ENCODE peak calls at places on chromosomes 12 and 14, in nine cellular contexts. K is kidney, D is tibial artery, U is left ventricle myocardium inferior, M is A549, B is heart left ventricle, T is K562, L is H1, N is adrenal gland. O is an unnamed sample.

GRCh38 chr14:104694475-104694950 is 5.1 kb downstream of the INF2 start:
- DNase-seq in B (no peak), M (no peak), N (no peak), T (no peak), U (no peak), D (no peak), K (no peak), L (no peak), O (no peak)

GRCh38 chr12:13179159-13180074 is 17.1 kb upstream of the EMP1 start:
- DNase-seq in K (peak), N (no peak), U (peak), D (peak), B (no peak), M (peak), T (no peak), L (peak), O (peak)

GRCh38 chr12:31224768-31225448 is 101.0 kb downstream of the SINHCAF start:
- DNase-seq in U (no peak), T (no peak), M (no peak), D (no peak), N (no peak), L (no peak), K (no peak), B (no peak), O (no peak)

GRCh38 chr12:113236539-113237354 is 15.5 kb downstream of the TPCN1 start:
- DNase-seq in D (peak), L (no peak), B (peak), N (peak), K (peak), T (no peak), U (peak), M (no peak), O (no peak)

GRCh38 chr14:101705733-101706508 is 55.6 kb upstream of the PPP2R5C start:
- DNase-seq in K (peak), N (peak), B (peak), M (no peak), L (peak), T (no peak), U (peak), D (peak), O (no peak)

GRCh38 chr12:73798523-73798922 is 739.1 kb upstream of the ATXN7L3B start:
- DNase-seq in U (no peak), B (no peak), D (no peak), N (no peak), L (no peak), M (no peak), T (no peak), K (no peak), O (no peak)

GRCh38 chr12:106300761-106301160 is 1.8 kb upstream of the TCP11L2 start:
- DNase-seq in D (no peak), L (no peak), B (no peak), U (no peak), T (peak), N (no peak), K (no peak), M (no peak), O (no peak)

GRCh38 chr12:54526800-54527630 is 22.4 kb upstream of the PDE1B start:
- DNase-seq in B (peak), U (peak), D (no peak), T (peak), K (no peak), M (no peak), N (peak), L (peak), O (no peak)

GRCh38 chr12:43638786-43639185 is 86.8 kb upstream of the ADAMTS20 start:
- DNase-seq in U (no peak), M (no peak), L (no peak), N (no peak), B (no peak), D (no peak), T (no peak), K (no peak), O (peak)

GRCh38 chr12:132719141-132719953 is 8.7 kb downstream of the PGAM5 start:
- DNase-seq in N (no peak), B (no peak), U (no peak), D (no peak), K (no peak), M (no peak), T (no peak), L (no peak), O (no peak)

GRCh38 chr12:127070512-127071157 is 1196.3 kb upstream of the TMEM132C start:
- DNase-seq in D (no peak), B (no peak), L (no peak), K (no peak), N (no peak), T (no peak), U (no peak), M (no peak), O (no peak)

GRCh38 chr12:55188974-55189556 is 31.8 kb upstream of the OR10A7 start:
- DNase-seq in B (no peak), N (peak), K (no peak), T (peak), D (no peak), U (no peak), L (no peak), M (peak), O (peak)

GRCh38 chr12:2431810-2432209 is 363.0 kb upstream of the FKBP4 start:
- DNase-seq in K (no peak), N (no peak), M (no peak), B (no peak), D (no peak), L (no peak), U (no peak), T (no peak), O (no peak)

GRCh38 chr14:97546491-97546890 is 749.3 kb downstream of the VRK1 start:
- DNase-seq in U (no peak), D (no peak), M (no peak), N (no peak), B (no peak), L (no peak), T (no peak), K (no peak), O (no peak)

GRCh38 chr12:57223191-57224165 is 6.0 kb upstream of the SHMT2 start:
- DNase-seq in M (no peak), N (no peak), B (no peak), K (no peak), U (no peak), L (no peak), D (no peak), T (no peak), O (no peak)

GRCh38 chr12:127360580-127360979 is 906.4 kb upstream of the TMEM132C start:
- DNase-seq in T (no peak), N (no peak), B (no peak), K (no peak), M (no peak), U (no peak), L (no peak), D (no peak), O (no peak)

GRCh38 chr14:101719045-101719645 is 42.4 kb upstream of the PPP2R5C start:
- DNase-seq in D (no peak), T (no peak), B (no peak), U (no peak), K (no peak), M (no peak), N (no peak), L (no peak), O (no peak)

GRCh38 chr14:90900712-90901111 is 84.5 kb upstream of the TTC7B start:
- DNase-seq in N (no peak), K (no peak), L (no peak), D (no peak), U (no peak), M (no peak), T (no peak), B (no peak), O (no peak)

GRCh38 chr12:11622774-11623375 is 26.6 kb upstream of the ETV6 start:
- DNase-seq in M (no peak), L (no peak), U (no peak), B (no peak), D (no peak), T (no peak), N (no peak), K (no peak), O (no peak)

GRCh38 chr12:121866331-121866730 is 7.7 kb upstream of the HPD start:
- DNase-seq in U (no peak), B (no peak), K (no peak), T (peak), L (no peak), N (no peak), M (no peak), D (no peak), O (no peak)

DNA sequence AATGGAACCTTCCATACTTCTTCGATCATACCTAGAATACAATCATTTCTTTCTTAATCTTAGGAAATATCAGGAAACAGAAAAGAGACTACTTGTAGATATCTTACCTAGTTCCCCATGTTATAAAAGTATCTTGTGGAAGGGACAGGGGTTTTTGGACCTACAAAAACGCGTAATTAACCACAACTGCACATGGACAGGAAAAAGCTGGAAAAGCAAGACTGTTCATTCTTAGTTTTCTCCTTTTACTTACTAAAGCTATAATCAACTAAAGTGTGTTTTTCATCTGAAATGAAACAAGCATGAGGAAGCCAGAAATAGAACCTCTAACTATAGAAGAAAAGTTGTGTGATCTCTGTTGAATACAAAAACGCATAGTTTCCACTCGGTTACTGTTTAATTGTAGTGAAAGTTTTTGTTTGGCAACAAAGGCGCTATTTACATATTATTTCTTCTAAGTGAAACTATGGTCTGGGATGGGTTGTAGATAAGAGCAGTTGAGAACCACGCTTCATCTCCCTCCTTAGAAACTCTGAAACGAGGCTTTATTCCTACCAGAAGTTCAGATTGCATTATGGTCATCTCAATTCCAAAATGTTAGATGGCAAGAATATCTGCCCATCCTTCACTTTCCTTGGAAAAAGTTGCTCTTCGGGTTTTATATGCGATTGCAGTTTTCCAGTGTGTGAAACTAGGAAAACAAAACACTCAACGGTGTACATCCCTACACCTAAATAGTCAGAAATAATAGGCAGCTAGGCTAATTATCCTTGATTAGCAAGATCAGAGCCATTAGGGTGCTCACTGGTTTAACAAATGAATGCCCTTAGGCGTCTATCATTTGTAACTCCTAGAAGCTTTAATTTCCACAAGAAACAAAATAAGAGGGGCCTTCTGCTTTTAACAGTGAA is 1.1 kb downstream of the BCAT1 start:
- DNase-seq in B (no peak), K (no peak), M (no peak), L (no peak), U (no peak), T (no peak), N (no peak), D (no peak), O (no peak)
- H3K27ac ChIP-seq in B (no peak), K (no peak), M (peak), L (peak), U (no peak), T (peak), N (no peak), D (no peak), O (no peak)

GRCh38 chr12:116166306-116166705 is 111.2 kb downstream of the MED13L start:
- DNase-seq in L (no peak), M (no peak), N (no peak), D (no peak), T (no peak), B (no peak), U (no peak), K (no peak), O (no peak)
- H3K27ac ChIP-seq in L (no peak), M (no peak), N (no peak), D (peak), T (no peak), B (no peak), U (no peak), K (no peak), O (no peak)

GRCh38 chr12:95143784-95144205 is 70.4 kb upstream of the NR2C1 start:
- DNase-seq in L (no peak), D (no peak), K (no peak), B (no peak), M (no peak), U (no peak), T (no peak), N (no peak), O (no peak)
- H3K27ac ChIP-seq in L (no peak), D (no peak), K (no peak), B (peak), M (peak), U (peak), T (no peak), N (no peak), O (no peak)

DNA sequence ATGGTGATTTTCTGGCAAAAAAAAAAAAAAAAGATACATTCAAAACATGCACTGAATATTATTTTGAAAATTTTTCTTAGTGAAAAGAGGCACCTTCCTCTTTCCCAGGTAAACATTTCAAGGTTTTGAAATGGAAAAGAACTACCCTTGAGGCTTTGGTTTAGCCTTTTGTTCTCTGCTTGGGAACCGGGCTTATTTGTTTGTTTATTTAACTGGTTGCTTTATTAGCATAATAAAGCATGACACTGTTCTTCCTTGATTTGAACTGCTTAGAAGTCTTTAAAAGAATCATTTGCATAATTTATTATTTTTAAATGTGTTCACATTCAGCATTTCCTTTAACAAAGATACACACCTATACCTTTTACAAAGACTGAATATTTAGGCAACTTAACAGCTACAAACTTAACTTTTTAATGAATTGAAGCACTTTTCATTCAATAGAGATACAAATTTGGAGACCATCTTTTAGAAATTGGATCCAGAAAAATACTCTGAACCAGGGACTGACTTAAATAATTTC is 174.5 kb downstream of the FBXL14 start:
- DNase-seq in B (no peak), M (no peak), N (no peak), T (no peak), K (no peak), U (no peak), D (no peak), L (no peak), O (no peak)
- H3K27ac ChIP-seq in B (no peak), M (no peak), N (no peak), T (no peak), K (no peak), U (no peak), D (no peak), L (no peak), O (no peak)

DNA sequence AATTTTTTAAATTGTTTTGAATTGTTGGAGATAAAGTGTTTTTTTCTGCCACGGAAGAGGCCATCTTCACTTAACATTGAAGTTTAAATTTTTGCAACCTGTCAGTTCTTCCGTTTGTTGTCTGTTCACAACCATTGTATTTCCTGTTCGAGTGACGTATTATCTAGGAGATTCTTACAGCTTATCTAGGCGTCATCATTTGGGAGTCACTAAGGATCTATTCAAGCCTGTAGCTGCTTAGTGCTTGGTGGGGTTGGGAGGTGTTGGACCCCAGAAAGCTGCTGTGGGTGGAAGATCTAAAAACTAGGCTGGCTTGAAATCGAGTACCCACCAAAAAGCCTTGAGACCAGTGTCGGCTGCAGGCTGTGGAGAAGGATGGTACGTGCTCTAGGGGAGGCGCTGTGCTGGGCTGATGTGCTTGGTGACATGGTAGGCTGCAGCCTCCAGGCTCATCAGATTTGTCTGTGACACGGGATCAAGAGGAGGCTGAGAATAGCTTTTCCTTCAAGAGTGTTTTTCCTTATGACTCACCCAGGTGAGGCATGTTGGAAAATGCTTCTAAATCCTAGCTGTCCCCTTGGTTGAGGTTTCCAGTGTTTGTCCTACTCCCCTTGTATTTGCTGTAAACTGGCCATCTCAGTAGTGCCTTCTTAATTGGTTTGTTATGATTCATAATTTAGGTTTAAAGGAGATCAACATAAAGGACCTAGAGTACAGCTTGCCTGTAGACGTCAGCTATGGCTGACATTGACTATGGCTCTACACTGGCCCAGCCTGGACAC is 57.8 kb downstream of the ATG14 start:
- DNase-seq in L (peak), K (no peak), T (no peak), B (no peak), U (no peak), M (no peak), D (no peak), N (no peak), O (no peak)
- H3K27ac ChIP-seq in L (no peak), K (no peak), T (no peak), B (no peak), U (no peak), M (no peak), D (no peak), N (no peak), O (peak)

GRCh38 chr14:89123851-89124250 is 293.2 kb downstream of the FOXN3 start:
- DNase-seq in U (no peak), M (no peak), L (no peak), K (no peak), B (no peak), D (no peak), T (no peak), N (no peak), O (no peak)
- H3K27ac ChIP-seq in U (no peak), M (no peak), L (no peak), K (no peak), B (no peak), D (no peak), T (no peak), N (no peak), O (no peak)

GRCh38 chr12:104723895-104724294 is 234.2 kb downstream of the SLC41A2 start:
- DNase-seq in B (no peak), D (no peak), T (no peak), U (no peak), L (no peak), K (no peak), M (no peak), N (no peak), O (no peak)
- H3K27ac ChIP-seq in B (no peak), D (no peak), T (no peak), U (no peak), L (no peak), K (no peak), M (no peak), N (no peak), O (no peak)

GRCh38 chr14:99066378-99066777 is 205.6 kb downstream of the BCL11B start:
- DNase-seq in M (no peak), D (no peak), L (peak), U (no peak), B (no peak), K (peak), T (no peak), N (no peak), O (no peak)
- H3K27ac ChIP-seq in M (no peak), D (no peak), L (no peak), U (no peak), B (no peak), K (no peak), T (no peak), N (no peak), O (peak)

DNA sequence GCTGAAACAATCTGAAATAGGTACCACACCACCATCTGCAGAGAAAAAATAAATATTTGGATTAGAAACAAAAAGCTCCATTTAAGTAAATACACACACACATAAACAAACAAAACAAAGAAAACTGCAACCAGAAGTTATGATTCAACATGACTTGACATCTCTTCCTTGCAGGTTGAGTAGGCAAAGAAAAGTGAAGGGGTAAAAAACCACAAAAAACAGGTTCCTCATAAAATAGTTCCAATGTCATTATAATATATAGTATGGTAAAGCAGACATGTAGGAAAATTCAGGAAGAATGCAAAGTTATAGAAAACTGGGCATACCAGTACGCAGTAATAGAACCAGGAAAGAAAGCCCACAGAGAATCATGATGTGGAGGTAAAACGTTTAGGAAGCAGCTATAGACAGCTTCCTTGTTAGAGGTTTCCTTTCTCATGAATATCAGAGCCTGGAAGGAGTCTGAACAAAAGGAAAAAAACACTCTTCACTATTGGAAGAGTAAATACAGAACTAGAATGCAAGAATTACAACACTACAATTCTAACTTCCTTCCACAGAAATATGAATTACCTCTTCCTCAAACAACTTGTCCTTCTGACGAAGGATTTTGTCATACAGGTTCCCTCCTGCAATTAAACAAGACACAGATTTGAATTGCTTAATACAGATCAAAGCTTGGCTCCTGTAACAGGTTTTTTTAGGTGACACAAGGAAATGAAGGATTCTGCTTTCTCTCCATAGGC is 6.1 kb downstream of the NEK9 start:
- DNase-seq in M (no peak), N (no peak), K (no peak), L (no peak), D (no peak), T (no peak), B (no peak), U (no peak), O (no peak)
- H3K27ac ChIP-seq in M (no peak), N (no peak), K (no peak), L (no peak), D (no peak), T (no peak), B (no peak), U (no peak), O (peak)

DNA sequence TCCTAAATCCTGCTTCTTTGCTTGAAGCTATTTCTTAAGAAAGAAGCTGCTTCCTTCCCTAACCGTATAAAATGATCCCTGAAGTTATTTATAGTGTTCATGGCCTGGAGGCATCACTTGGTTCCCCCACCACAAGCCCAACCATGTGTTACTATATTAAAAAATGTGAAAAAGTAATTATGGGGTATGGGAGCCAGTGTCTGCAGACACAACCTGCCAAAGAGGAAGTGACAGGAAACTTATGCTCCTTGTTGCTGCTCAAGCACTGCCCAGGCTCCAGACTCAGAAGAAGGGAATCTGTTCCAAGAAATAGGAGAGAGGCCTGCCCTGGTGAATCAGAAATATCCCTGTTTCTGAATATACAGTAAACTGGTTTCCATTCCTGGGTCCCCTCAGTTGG is 217.2 kb upstream of the BMP4 start:
- DNase-seq in L (no peak), D (no peak), M (no peak), T (no peak), U (no peak), K (no peak), N (no peak), B (no peak), O (no peak)
- H3K27ac ChIP-seq in L (no peak), D (peak), M (peak), T (no peak), U (peak), K (no peak), N (no peak), B (peak), O (no peak)